ENCODE peak calls at places on chromosome 4, in nine cellular contexts. V is activated naive CD4-positive, alpha-beta T cell treated with anti-CD3 and anti-CD28 coated beads for 36 hours; M is hepatic stellate cell; D is activated CD8-positive, alpha-beta T cell treated with anti-CD3 and anti-CD28 coated beads for 36 hours; G is iPS DF 6.9; E is iPS-NIHi11; I is HS-27A; C is GM12864; T is activated T-cell treated with anti-CD3 and anti-CD28 coated beads for 4 hours. P is an unnamed sample.

GRCh38 chr4:101284546-101284945 is 62.8 kb downstream of the PPP3CA start:
- DNase-seq in V (no peak), M (peak), D (no peak), G (no peak), E (no peak), I (no peak), C (no peak), T (no peak), P (no peak)

GRCh38 chr4:100288811-100289529 is 98.7 kb upstream of the DDIT4L start:
- DNase-seq in V (no peak), M (no peak), D (no peak), G (no peak), E (no peak), I (no peak), C (no peak), T (no peak), P (peak)

GRCh38 chr4:8402181-8402597 is 38.3 kb downstream of the ACOX3 start:
- DNase-seq in V (no peak), M (no peak), D (no peak), G (no peak), E (no peak), I (no peak), C (no peak), T (no peak), P (no peak)

GRCh38 chr4:26806331-26806730 is 54.3 kb upstream of the STIM2 start:
- DNase-seq in V (no peak), M (no peak), D (peak), G (no peak), E (no peak), I (no peak), C (no peak), T (no peak), P (no peak)

GRCh38 chr4:2792711-2793577 is at the start of gene SH3BP2:
- DNase-seq in V (peak), M (peak), D (peak), G (no peak), E (peak), I (no peak), C (no peak), T (peak), P (peak)

GRCh38 chr4:73929285-73929684 is 52.5 kb downstream of the PF4 start:
- DNase-seq in V (no peak), M (no peak), D (no peak), G (no peak), E (no peak), I (no peak), C (no peak), T (no peak), P (no peak)

GRCh38 chr4:77044458-77045124 is 31.2 kb downstream of the CCNI start:
- DNase-seq in V (no peak), M (no peak), D (no peak), G (no peak), E (no peak), I (no peak), C (no peak), T (no peak), P (no peak)

GRCh38 chr4:242121-242848 is 63.0 kb downstream of the ZNF732 start:
- DNase-seq in V (peak), M (peak), D (peak), G (peak), E (peak), I (peak), C (peak), T (peak), P (no peak)

GRCh38 chr4:99395595-99396364 is 39.4 kb downstream of the ADH7 start:
- DNase-seq in V (no peak), M (no peak), D (no peak), G (no peak), E (no peak), I (no peak), C (no peak), T (no peak), P (no peak)

GRCh38 chr4:128228778-128229457 is 58.7 kb downstream of the PGRMC2 start:
- DNase-seq in V (no peak), M (no peak), D (no peak), G (no peak), E (no peak), I (no peak), C (no peak), T (no peak), P (no peak)

GRCh38 chr4:110361921-110362320 is 114.0 kb upstream of the ENPEP start:
- DNase-seq in V (no peak), M (no peak), D (no peak), G (no peak), E (no peak), I (no peak), C (no peak), T (no peak), P (no peak)

P was measured in HS-5.